ENCODE peak calls at places on chromosome 3, in seven cellular contexts. G, N, W, I, F, U and Y are unnamed samples.

GRCh38 chr3:152323834-152324233 is 55.1 kb downstream of the MBNL1 start:
- DNase-seq in F (no peak), G (no peak), U (no peak), W (no peak), I (no peak), N (no peak), Y (no peak)

GRCh38 chr3:160754371-160754854 is 1.6 kb upstream of the PPM1L start:
- DNase-seq in G (peak), N (no peak), U (no peak), W (no peak), F (no peak), I (peak), Y (no peak)

GRCh38 chr3:86782271-86782670 is 208.7 kb downstream of the VGLL3 start:
- DNase-seq in W (no peak), U (no peak), N (no peak), G (no peak), F (no peak), I (no peak), Y (no peak)

GRCh38 chr3:163474766-163475165 is 1603.5 kb downstream of the SI start:
- DNase-seq in U (no peak), W (no peak), I (no peak), G (no peak), N (no peak), F (no peak), Y (no peak)

GRCh38 chr3:15933439-15934144 is 135.8 kb upstream of the ANKRD28 start:
- DNase-seq in I (peak), N (no peak), W (no peak), F (no peak), G (no peak), U (no peak), Y (no peak)

GRCh38 chr3:84877092-84877491 is 81.7 kb upstream of the CADM2 start:
- DNase-seq in N (no peak), W (no peak), G (no peak), I (no peak), F (no peak), U (no peak), Y (no peak)

GRCh38 chr3:31440878-31441277 is 91.8 kb upstream of the STT3B start:
- DNase-seq in I (no peak), F (no peak), N (no peak), G (no peak), U (no peak), W (no peak), Y (no peak)

GRCh38 chr3:11734-12133 is 184.8 kb upstream of the CHL1 start:
- DNase-seq in U (no peak), W (no peak), F (no peak), G (no peak), I (no peak), N (peak), Y (no peak)

GRCh38 chr3:127822166-127822835 is at the start of gene MGLL:
- DNase-seq in G (no peak), U (no peak), W (no peak), I (peak), F (no peak), N (no peak), Y (no peak)

GRCh38 chr3:174100744-174101143 is 703.2 kb downstream of the NLGN1 start:
- DNase-seq in G (no peak), U (no peak), N (no peak), I (peak), W (no peak), F (no peak), Y (no peak)

GRCh38 chr3:137222736-137223135 is 265.0 kb downstream of the IL20RB start:
- DNase-seq in U (no peak), W (no peak), I (no peak), F (no peak), N (no peak), G (no peak), Y (no peak)

GRCh38 chr3:110016235-110016634 is 678.9 kb upstream of the DPPA4 start:
- DNase-seq in G (no peak), F (no peak), N (no peak), W (no peak), U (no peak), I (no peak), Y (no peak)

GRCh38 chr3:196942915-196943277 is 568 bp upstream of the NCBP2 start:
- DNase-seq in U (no peak), N (no peak), I (peak), G (no peak), F (no peak), W (no peak), Y (no peak)

GRCh38 chr3:95883801-95884200 is 930.6 kb upstream of the EPHA6 start:
- DNase-seq in N (no peak), G (no peak), F (no peak), U (no peak), W (no peak), I (no peak), Y (no peak)

GRCh38 chr3:101072299-101072698 is 79.1 kb upstream of the ABI3BP start:
- DNase-seq in I (no peak), U (no peak), N (no peak), W (no peak), F (no peak), G (no peak), Y (no peak)

GRCh38 chr3:121916189-121916588 is 22.0 kb downstream of the SLC15A2 start:
- DNase-seq in N (no peak), U (no peak), I (no peak), F (no peak), G (no peak), W (no peak), Y (no peak)

GRCh38 chr3:31960793-31961431 is 20.1 kb downstream of the OSBPL10 start:
- DNase-seq in W (no peak), G (peak), U (no peak), N (no peak), I (peak), F (no peak), Y (no peak)

GRCh38 chr3:57855281-57855680 is 99.2 kb downstream of the SLMAP start:
- DNase-seq in I (peak), G (peak), N (no peak), W (no peak), U (no peak), F (no peak), Y (no peak)

GRCh38 chr3:141074529-141074928 is 23.4 kb downstream of the SPSB4 start:
- DNase-seq in W (no peak), G (no peak), I (no peak), U (no peak), F (no peak), N (no peak), Y (no peak)

GRCh38 chr3:178623666-178624255 is 87.5 kb downstream of the KCNMB2 start:
- DNase-seq in I (no peak), N (no peak), G (no peak), U (no peak), F (no peak), W (no peak), Y (no peak)

GRCh38 chr3:8741581-8742355 is 8.2 kb downstream of the CAV3 start:
- DNase-seq in U (no peak), G (peak), N (no peak), W (no peak), F (no peak), I (peak), Y (no peak)

GRCh38 chr3:140994316-140994715 is 52.7 kb downstream of the SLC25A36 start:
- DNase-seq in U (no peak), G (no peak), I (no peak), W (no peak), N (no peak), F (no peak), Y (no peak)

GRCh38 chr3:48125026-48125704 is 63.1 kb downstream of the CDC25A start:
- DNase-seq in G (no peak), U (no peak), F (no peak), W (no peak), I (no peak), N (no peak), Y (no peak)

GRCh38 chr3:195150194-195151118 is 120.5 kb downstream of the XXYLT1 start:
- DNase-seq in F (no peak), W (no peak), G (peak), N (no peak), U (peak), I (peak), Y (no peak)

GRCh38 chr3:159830523-159831151 is 158.0 kb upstream of the IL12A start:
- DNase-seq in N (no peak), G (peak), I (peak), W (no peak), F (no peak), U (no peak), Y (no peak)

GRCh38 chr3:140809326-140809725 is 131.5 kb downstream of the TRIM42 start:
- DNase-seq in F (no peak), G (peak), W (no peak), N (no peak), U (no peak), I (no peak), Y (no peak)

GRCh38 chr3:157445897-157446296 is 9.2 kb downstream of the PTX3 start:
- DNase-seq in N (no peak), I (no peak), U (no peak), W (no peak), F (no peak), G (no peak), Y (no peak)

GRCh38 chr3:190644766-190645165 is 130.9 kb downstream of the IL1RAP start:
- DNase-seq in F (no peak), U (no peak), W (no peak), I (no peak), G (no peak), N (no peak), Y (no peak)

GRCh38 chr3:160667452-160667851 is 9.5 kb upstream of the ARL14 start:
- DNase-seq in U (no peak), W (no peak), G (peak), I (peak), N (no peak), F (no peak), Y (no peak)

GRCh38 chr3:5239602-5240001 is 52.1 kb downstream of the EDEM1 start:
- DNase-seq in W (no peak), F (no peak), G (peak), N (no peak), U (no peak), I (peak), Y (no peak)

GRCh38 chr3:118577055-118577759 is 457.4 kb downstream of the IGSF11 start:
- DNase-seq in N (no peak), G (no peak), U (no peak), F (no peak), I (no peak), W (no peak), Y (no peak)

GRCh38 chr3:124669470-124669869 is 60.8 kb upstream of the UMPS start:
- DNase-seq in G (peak), U (no peak), F (no peak), N (no peak), W (no peak), I (peak), Y (no peak)

GRCh38 chr3:101762041-101762646 is 16.9 kb upstream of the NXPE3 start:
- DNase-seq in W (no peak), U (no peak), I (no peak), F (no peak), N (no peak), G (no peak), Y (no peak)

GRCh38 chr3:5016218-5017161 is 37.3 kb downstream of the BHLHE40 start:
- DNase-seq in G (peak), U (no peak), I (peak), W (peak), N (peak), F (peak), Y (no peak)

GRCh38 chr3:143414571-143415253 is 295.1 kb downstream of the CHST2 start:
- DNase-seq in U (no peak), I (no peak), G (no peak), N (no peak), W (no peak), F (no peak), Y (no peak)

GRCh38 chr3:195445885-195446284 is 3.1 kb upstream of the ACAP2 start:
- DNase-seq in G (no peak), U (no peak), I (no peak), W (no peak), N (no peak), F (no peak), Y (no peak)

GRCh38 chr3:112676659-112677234 is 35.8 kb upstream of the CCDC80 start:
- DNase-seq in W (peak), U (peak), N (peak), I (peak), G (peak), F (peak), Y (peak)